ENCODE peak calls at places on chromosomes 4 and X, in four cellular contexts. V is IMR-90, Z is endothelial cell of umbilical vein, N is K562. Y is an unnamed sample. For H3K4me1 and H3K9me1, the result is how much of the 10 kb centered on the place peaks cover.

GRCh38 chr4:130074096-130074495 is 978.1 kb downstream of the C4orf33 start:
- DNase-seq in V (no peak), Z (no peak), N (no peak), Y (no peak)

GRCh38 chrX:3550160-3550765 is 163.2 kb downstream of the PRKX start:
- DNase-seq in N (peak), V (no peak), Z (no peak), Y (no peak)

GRCh38 chr4:158255727-158256324 is 45.5 kb downstream of the TMEM144 start:
- DNase-seq in Z (peak), N (peak), V (peak), Y (no peak)

GRCh38 chr4:17173300-17173699 is 274.9 kb upstream of the LDB2 start:
- DNase-seq in Z (no peak), N (no peak), V (no peak), Y (no peak)

GRCh38 chrX:112705726-112706125 is 26.0 kb upstream of the LHFPL1 start:
- DNase-seq in N (no peak), Z (no peak), V (no peak), Y (no peak)

GRCh38 chrX:20265726-20266681 is 705 bp downstream of the RPS6KA3 start:
- DNase-seq in N (peak), V (peak), Z (peak), Y (no peak)

GRCh38 chr4:48315728-48316630 is 25.4 kb upstream of the SLAIN2 start:
- DNase-seq in V (peak), N (peak), Z (peak), Y (no peak)

GRCh38 chr4:74997942-74998341 is 65.0 kb downstream of the PARM1 start:
- DNase-seq in Z (no peak), V (no peak), N (no peak), Y (no peak)

GRCh38 chr4:74531952-74532794 is 87.2 kb downstream of the AREG start:
- DNase-seq in V (peak), Z (peak), N (peak), Y (no peak)

GRCh38 chrX:22159071-22159470 is 113.6 kb upstream of the CBLL2 start:
- DNase-seq in N (no peak), V (peak), Z (no peak), Y (no peak)

GRCh38 chr4:6917445-6918241 is 8.0 kb downstream of the TBC1D14 start:
- DNase-seq in V (no peak), N (peak), Z (peak), Y (no peak)

GRCh38 chr4:131638776-131639175 is 1510.3 kb upstream of the PCDH10 start:
- DNase-seq in V (peak), Z (no peak), N (no peak), Y (no peak)

GRCh38 chrX:17744896-17745523 is 7.7 kb downstream of the SCML1 start:
- DNase-seq in Z (peak), N (no peak), V (no peak), Y (no peak)

GRCh38 chr4:86496094-86497060 is 97.7 kb upstream of the PTPN13 start:
- DNase-seq in N (peak), Z (peak), V (peak), Y (no peak)

DNA sequence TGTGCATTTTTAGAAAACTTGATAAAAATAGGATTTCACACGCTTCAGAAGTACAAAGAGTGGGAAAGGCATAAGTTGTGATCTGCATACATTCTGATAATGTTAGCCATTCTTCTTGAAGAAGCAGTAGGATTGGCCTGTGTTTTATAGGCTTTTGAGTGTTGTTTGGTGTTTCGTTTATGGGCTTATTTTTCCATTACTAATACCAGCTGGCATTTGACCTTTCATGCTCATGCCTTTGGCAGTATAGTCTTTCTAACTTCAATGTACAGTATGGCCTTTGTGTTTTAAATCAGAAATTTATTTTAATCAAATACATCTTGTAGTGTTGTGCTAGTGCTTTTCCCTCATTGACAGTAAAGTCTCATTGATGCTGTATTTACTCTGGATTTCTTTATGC is 51.5 kb upstream of the SLC4A4 start:
- DNase-seq in Z (no peak), V (peak), N (no peak), Y (no peak)
- H3K9ac ChIP-seq in Z (no peak), V (no peak), N (no peak), Y (no peak)

GRCh38 chrX:123993904-123994635 is 32.6 kb downstream of the STAG2 start:
- DNase-seq in Z (peak), V (peak), N (no peak), Y (no peak)

GRCh38 chrX:123990602-123991001 is 29.1 kb downstream of the STAG2 start:
- DNase-seq in N (no peak), V (no peak), Z (no peak), Y (no peak)

GRCh38 chrX:123990169-123990568 is 28.7 kb downstream of the STAG2 start:
- DNase-seq in Z (no peak), V (no peak), N (no peak), Y (no peak)

GRCh38 chrX:123993326-123993725 is 31.8 kb downstream of the STAG2 start:
- DNase-seq in N (no peak), V (peak), Z (peak), Y (peak)

DNA sequence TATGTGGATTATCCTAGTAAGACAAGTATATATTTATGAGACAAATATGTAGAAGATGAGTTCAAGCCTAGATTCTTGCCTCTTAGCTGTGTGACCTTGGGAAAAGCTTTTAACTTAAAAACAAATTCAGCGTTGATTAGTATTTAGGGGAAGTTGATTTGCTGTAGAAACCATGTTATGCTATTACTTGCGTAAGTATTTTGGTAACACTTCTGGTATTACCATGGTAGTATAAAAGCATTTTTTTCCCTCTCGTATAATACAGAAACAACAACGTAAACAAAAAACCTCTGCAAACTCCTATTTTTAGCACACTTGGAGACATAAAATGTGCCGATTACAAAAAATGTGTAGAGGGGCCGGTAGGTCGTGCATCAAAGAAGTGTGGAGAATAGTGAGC is 33.2 kb downstream of the STAG2 start:
- DNase-seq in V (no peak), N (no peak), Z (no peak), Y (no peak)
- H3K4me1 ChIP-seq in V (under half), N (under half), Z (under half), Y (under half)

DNA sequence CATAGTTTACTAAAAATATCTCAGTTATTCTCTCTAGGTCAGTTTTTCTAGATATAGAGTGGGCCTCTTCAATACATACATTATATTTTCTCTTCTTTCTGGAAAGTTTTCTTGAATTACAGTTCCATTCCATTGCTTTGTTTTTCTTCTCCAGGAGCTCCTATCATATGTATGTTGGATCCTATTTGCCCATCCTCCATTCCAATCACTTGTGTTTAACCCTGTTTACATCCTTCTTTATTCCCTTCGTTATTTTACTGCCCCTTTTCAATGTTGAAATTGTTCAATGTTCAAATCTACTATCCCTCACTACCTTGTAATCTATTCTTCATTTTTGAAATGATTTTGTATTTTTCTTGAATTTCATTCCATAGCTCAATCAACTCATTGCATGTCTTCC is 97.4 kb downstream of the IRF2 start:
- DNase-seq in V (no peak), Z (no peak), N (no peak), Y (no peak)
- H3K9me1 ChIP-seq in V (under half), Z (under half), N (under half), Y (under half)

GRCh38 chr4:2258091-2259035 is 3.5 kb downstream of the MXD4 start:
- DNase-seq in Z (no peak), V (no peak), N (no peak), Y (no peak)
- H3K9ac ChIP-seq in Z (no peak), V (no peak), N (peak), Y (no peak)

Y was measured in keratinocyte.